ENCODE peak calls at places on chromosomes 4 and X, in seven cellular contexts. One of them, this sample, is unnamed. For H3K4me1, the result is how much of the 10 kb centered on the place peaks cover.

GRCh38 chr4:24517676-24518075 is 66.7 kb downstream of the DHX15 start:
- DNase-seq in H1: no peak
- DNase-seq in neuronal stem cell: no peak
- DNase-seq in IMR-90: no peak
- DNase-seq in mesendoderm: peak
- DNase-seq in H9: no peak
- DNase-seq in mesenchymal stem cell: no peak
- DNase-seq in this sample: no peak

GRCh38 chr4:6460876-6461275 is 11.5 kb downstream of the PPP2R2C start:
- DNase-seq in H1: peak
- DNase-seq in neuronal stem cell: no peak
- DNase-seq in IMR-90: no peak
- DNase-seq in mesendoderm: no peak
- DNase-seq in H9: peak
- DNase-seq in mesenchymal stem cell: no peak
- DNase-seq in this sample: no peak

GRCh38 chrX:49958727-49959126 is 36.3 kb downstream of the CLCN5 start:
- DNase-seq in H1: no peak
- DNase-seq in neuronal stem cell: no peak
- DNase-seq in IMR-90: no peak
- DNase-seq in mesendoderm: no peak
- DNase-seq in H9: no peak
- DNase-seq in mesenchymal stem cell: no peak
- DNase-seq in this sample: no peak

GRCh38 chrX:109632906-109633504 is 8.0 kb upstream of the KCNE5 start:
- DNase-seq in H1: no peak
- DNase-seq in neuronal stem cell: no peak
- DNase-seq in IMR-90: peak
- DNase-seq in mesendoderm: peak
- DNase-seq in H9: peak
- DNase-seq in mesenchymal stem cell: peak
- DNase-seq in this sample: no peak

GRCh38 chr4:95165926-95166524 is 382.7 kb downstream of the UNC5C start:
- DNase-seq in H1: no peak
- DNase-seq in neuronal stem cell: peak
- DNase-seq in IMR-90: peak
- DNase-seq in mesendoderm: peak
- DNase-seq in H9: no peak
- DNase-seq in mesenchymal stem cell: peak
- DNase-seq in this sample: peak

GRCh38 chrX:129755779-129756650 is 17.2 kb downstream of the XPNPEP2 start:
- DNase-seq in H1: no peak
- DNase-seq in neuronal stem cell: no peak
- DNase-seq in IMR-90: no peak
- DNase-seq in mesendoderm: peak
- DNase-seq in H9: peak
- DNase-seq in mesenchymal stem cell: no peak
- DNase-seq in this sample: no peak

GRCh38 chr4:11418610-11419009 is 10.1 kb downstream of the HS3ST1 start:
- DNase-seq in H1: no peak
- DNase-seq in neuronal stem cell: no peak
- DNase-seq in IMR-90: peak
- DNase-seq in mesendoderm: peak
- DNase-seq in H9: no peak
- DNase-seq in mesenchymal stem cell: no peak
- DNase-seq in this sample: no peak

GRCh38 chrX:137166591-137166990 is 132.8 kb upstream of the GPR101 start:
- DNase-seq in H1: peak
- DNase-seq in neuronal stem cell: no peak
- DNase-seq in IMR-90: no peak
- DNase-seq in mesendoderm: peak
- DNase-seq in H9: peak
- DNase-seq in mesenchymal stem cell: no peak
- DNase-seq in this sample: no peak

GRCh38 chr4:45442466-45442865 is 681.4 kb downstream of the GABRG1 start:
- DNase-seq in H1: no peak
- DNase-seq in neuronal stem cell: no peak
- DNase-seq in IMR-90: no peak
- DNase-seq in mesendoderm: peak
- DNase-seq in H9: no peak
- DNase-seq in mesenchymal stem cell: peak
- DNase-seq in this sample: peak

GRCh38 chrX:47212381-47213293 is 5.8 kb upstream of the CDK16 start:
- DNase-seq in H1: no peak
- DNase-seq in neuronal stem cell: no peak
- DNase-seq in IMR-90: no peak
- DNase-seq in mesendoderm: no peak
- DNase-seq in H9: no peak
- DNase-seq in mesenchymal stem cell: no peak
- DNase-seq in this sample: no peak

GRCh38 chrX:144214651-144215050 is 330.8 kb downstream of the UBE2NL start:
- DNase-seq in H1: no peak
- DNase-seq in neuronal stem cell: no peak
- DNase-seq in IMR-90: no peak
- DNase-seq in mesendoderm: no peak
- DNase-seq in H9: no peak
- DNase-seq in mesenchymal stem cell: no peak
- DNase-seq in this sample: no peak

GRCh38 chr4:100190643-100191600 is 654 bp upstream of the DDIT4L start:
- DNase-seq in H1: peak
- DNase-seq in neuronal stem cell: peak
- DNase-seq in IMR-90: peak
- DNase-seq in mesendoderm: peak
- DNase-seq in H9: peak
- DNase-seq in mesenchymal stem cell: peak
- DNase-seq in this sample: peak

GRCh38 chr4:145130788-145131398 is 32.8 kb downstream of the ABCE1 start:
- DNase-seq in H1: no peak
- DNase-seq in neuronal stem cell: no peak
- DNase-seq in IMR-90: peak
- DNase-seq in mesendoderm: no peak
- DNase-seq in H9: no peak
- DNase-seq in mesenchymal stem cell: peak
- DNase-seq in this sample: peak

GRCh38 chr4:25182941-25183340 is 22.7 kb upstream of the SEPSECS start:
- DNase-seq in H1: no peak
- DNase-seq in neuronal stem cell: no peak
- DNase-seq in IMR-90: no peak
- DNase-seq in mesendoderm: no peak
- DNase-seq in H9: no peak
- DNase-seq in mesenchymal stem cell: no peak
- DNase-seq in this sample: no peak

GRCh38 chr4:186658657-186659056 is 65.0 kb downstream of the FAT1 start:
- DNase-seq in H1: no peak
- DNase-seq in neuronal stem cell: no peak
- DNase-seq in IMR-90: no peak
- DNase-seq in mesendoderm: no peak
- DNase-seq in H9: no peak
- DNase-seq in mesenchymal stem cell: no peak
- DNase-seq in this sample: no peak

GRCh38 chr4:127425202-127425845 is 207.4 kb upstream of the INTU start:
- DNase-seq in H1: no peak
- DNase-seq in neuronal stem cell: no peak
- DNase-seq in IMR-90: no peak
- DNase-seq in mesendoderm: peak
- DNase-seq in H9: no peak
- DNase-seq in mesenchymal stem cell: no peak
- DNase-seq in this sample: no peak

GRCh38 chr4:127416092-127416491 is 216.7 kb upstream of the INTU start:
- DNase-seq in H1: no peak
- DNase-seq in neuronal stem cell: no peak
- DNase-seq in IMR-90: no peak
- DNase-seq in mesendoderm: no peak
- DNase-seq in H9: no peak
- DNase-seq in mesenchymal stem cell: no peak
- DNase-seq in this sample: no peak

GRCh38 chr4:127425911-127426310 is 206.8 kb upstream of the INTU start:
- DNase-seq in H1: no peak
- DNase-seq in neuronal stem cell: no peak
- DNase-seq in IMR-90: no peak
- DNase-seq in mesendoderm: peak
- DNase-seq in H9: no peak
- DNase-seq in mesenchymal stem cell: no peak
- DNase-seq in this sample: no peak

DNA sequence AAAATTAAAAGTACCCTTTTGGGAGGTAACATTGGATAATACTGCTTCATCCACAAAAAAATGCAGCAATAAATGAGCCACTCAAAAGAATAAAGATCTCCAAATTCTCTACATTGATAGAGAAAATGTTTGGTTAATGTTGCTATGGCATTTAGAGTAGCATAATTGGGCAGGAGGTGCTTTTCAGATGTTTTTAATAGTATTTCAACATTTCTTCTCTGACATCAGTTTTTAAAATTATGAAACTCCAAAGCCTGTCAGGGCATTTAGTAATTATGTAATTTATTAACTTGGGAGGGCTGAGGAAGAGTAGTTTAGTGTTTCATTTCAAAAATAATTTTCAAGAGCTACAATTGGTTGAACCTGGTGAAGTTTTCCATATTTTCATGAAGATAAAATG is 211.3 kb upstream of the INTU start:
- DNase-seq in H1: no peak
- DNase-seq in neuronal stem cell: no peak
- DNase-seq in IMR-90: no peak
- DNase-seq in mesendoderm: no peak
- DNase-seq in H9: no peak
- DNase-seq in mesenchymal stem cell: no peak
- DNase-seq in this sample: no peak
- H2BK5ac ChIP-seq in H1: no peak
- H2BK5ac ChIP-seq in neuronal stem cell: no peak
- H2BK5ac ChIP-seq in IMR-90: no peak
- H2BK5ac ChIP-seq in mesendoderm: no peak
- H2BK5ac ChIP-seq in H9: no peak
- H2BK5ac ChIP-seq in mesenchymal stem cell: no peak
- H2BK5ac ChIP-seq in this sample: no peak

GRCh38 chr4:125368161-125368560 is 53.4 kb downstream of the FAT4 start:
- DNase-seq in H1: no peak
- DNase-seq in neuronal stem cell: no peak
- DNase-seq in IMR-90: peak
- DNase-seq in mesendoderm: no peak
- DNase-seq in H9: no peak
- DNase-seq in mesenchymal stem cell: peak
- DNase-seq in this sample: no peak
- H3K4me1 ChIP-seq in H1: under half
- H3K4me1 ChIP-seq in neuronal stem cell: under half
- H3K4me1 ChIP-seq in IMR-90: under half
- H3K4me1 ChIP-seq in mesendoderm: under half
- H3K4me1 ChIP-seq in H9: under half
- H3K4me1 ChIP-seq in mesenchymal stem cell: under half
- H3K4me1 ChIP-seq in this sample: under half

DNA sequence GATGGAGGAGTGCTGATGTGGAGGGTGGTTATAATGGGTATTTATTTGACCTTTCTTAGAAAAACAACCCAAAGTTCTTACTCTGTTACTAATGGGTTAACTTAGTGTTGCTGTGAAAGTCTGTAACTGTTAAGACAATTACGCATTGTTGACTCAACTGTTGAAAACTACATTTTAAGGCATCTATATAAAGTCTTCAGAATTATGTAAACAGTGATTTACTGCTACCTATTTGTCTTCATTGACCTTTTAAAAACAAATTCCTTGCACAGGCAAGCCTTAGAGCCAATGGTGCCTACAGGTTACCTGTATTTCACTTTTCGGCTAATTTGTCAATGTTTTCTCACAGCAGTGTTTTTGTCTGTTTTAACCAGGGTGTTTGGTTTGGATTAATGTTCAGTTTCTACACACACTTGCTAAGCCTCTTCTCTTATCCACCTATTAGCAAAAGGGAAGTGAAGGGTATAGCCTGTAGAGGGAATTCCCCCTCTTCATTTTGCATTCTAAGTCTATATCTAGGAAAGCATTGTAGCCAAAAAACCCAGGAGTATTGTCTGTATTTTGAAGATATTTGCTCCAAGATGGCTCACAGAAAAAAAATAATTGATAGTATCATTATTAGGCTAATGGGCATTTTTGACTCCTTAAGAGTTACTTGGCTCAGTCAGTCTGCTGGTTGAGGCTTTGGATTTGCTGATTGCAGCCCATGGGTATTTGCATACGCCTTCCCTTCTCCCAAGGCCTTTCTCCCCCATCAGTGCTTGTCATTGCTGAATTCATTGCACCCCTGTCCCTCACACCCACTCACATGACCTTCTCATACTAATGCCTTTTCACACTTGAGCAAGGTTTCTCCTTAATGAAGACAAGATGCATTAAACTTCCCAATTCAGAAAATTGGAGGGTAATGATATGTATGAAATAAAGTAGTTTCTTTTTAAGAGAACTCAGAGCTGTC is 30.5 kb downstream of the AFF1 start:
- DNase-seq in H1: no peak
- DNase-seq in neuronal stem cell: no peak
- DNase-seq in IMR-90: no peak
- DNase-seq in mesendoderm: no peak
- DNase-seq in H9: no peak
- DNase-seq in mesenchymal stem cell: no peak
- DNase-seq in this sample: no peak
- H3K4ac ChIP-seq in H1: no peak
- H3K4ac ChIP-seq in neuronal stem cell: no peak
- H3K4ac ChIP-seq in IMR-90: no peak
- H3K4ac ChIP-seq in mesendoderm: no peak
- H3K4ac ChIP-seq in H9: no peak
- H3K4ac ChIP-seq in mesenchymal stem cell: no peak
- H3K4ac ChIP-seq in this sample: no peak

GRCh38 chrX:105038672-105039328 is 181.7 kb downstream of the TEX13A start:
- DNase-seq in H1: no peak
- DNase-seq in neuronal stem cell: no peak
- DNase-seq in IMR-90: no peak
- DNase-seq in mesendoderm: no peak
- DNase-seq in H9: no peak
- DNase-seq in mesenchymal stem cell: no peak
- DNase-seq in this sample: no peak
- H2BK5ac ChIP-seq in H1: no peak
- H2BK5ac ChIP-seq in neuronal stem cell: no peak
- H2BK5ac ChIP-seq in IMR-90: no peak
- H2BK5ac ChIP-seq in mesendoderm: no peak
- H2BK5ac ChIP-seq in H9: no peak
- H2BK5ac ChIP-seq in mesenchymal stem cell: no peak
- H2BK5ac ChIP-seq in this sample: no peak

GRCh38 chr4:184283659-184284335 is 66.1 kb upstream of the ENPP6 start:
- DNase-seq in H1: no peak
- DNase-seq in neuronal stem cell: no peak
- DNase-seq in IMR-90: no peak
- DNase-seq in mesendoderm: no peak
- DNase-seq in H9: no peak
- DNase-seq in mesenchymal stem cell: no peak
- DNase-seq in this sample: no peak
- H3K4me1 ChIP-seq in H1: under half
- H3K4me1 ChIP-seq in neuronal stem cell: under half
- H3K4me1 ChIP-seq in IMR-90: under half
- H3K4me1 ChIP-seq in mesendoderm: under half
- H3K4me1 ChIP-seq in H9: under half
- H3K4me1 ChIP-seq in mesenchymal stem cell: under half
- H3K4me1 ChIP-seq in this sample: under half

GRCh38 chr4:42391981-42392380 is 5.3 kb upstream of the SHISA3 start:
- DNase-seq in H1: no peak
- DNase-seq in neuronal stem cell: no peak
- DNase-seq in IMR-90: no peak
- DNase-seq in mesendoderm: no peak
- DNase-seq in H9: no peak
- DNase-seq in mesenchymal stem cell: no peak
- DNase-seq in this sample: no peak
- H3K4ac ChIP-seq in H1: no peak
- H3K4ac ChIP-seq in neuronal stem cell: no peak
- H3K4ac ChIP-seq in IMR-90: no peak
- H3K4ac ChIP-seq in mesendoderm: no peak
- H3K4ac ChIP-seq in H9: no peak
- H3K4ac ChIP-seq in mesenchymal stem cell: no peak
- H3K4ac ChIP-seq in this sample: no peak

This sample was measured in trophoblast cell.